ENCODE peak calls at places on chromosomes 1 and 21, in seven cellular contexts. One of them, this sample, is unnamed.

GRCh38 chr1:21638531-21639341 is 30.4 kb downstream of the RAP1GAP start:
- DNase-seq in activated T-cell treated with anti-CD3 and anti-CD28 coated beads, Interleukin-2, amount 50 U/mL, for 4 hours: no peak
- DNase-seq in ureter: peak
- DNase-seq in T-helper 1 cell: no peak
- DNase-seq in right lobe of liver: no peak
- DNase-seq in stimulated activated CD4-positive, alpha-beta T cell treated with anti-CD3 and anti-CD28 coated beads, Interleukin-12 subunit alpha, Interleukin-12 subunit beta, amount 100 ng/mL, for 48 hours: no peak
- DNase-seq in neural crest cell: no peak
- DNase-seq in this sample: no peak

GRCh38 chr21:31576428-31576827 is 83.1 kb upstream of the SOD1 start:
- DNase-seq in activated T-cell treated with anti-CD3 and anti-CD28 coated beads, Interleukin-2, amount 50 U/mL, for 4 hours: no peak
- DNase-seq in ureter: no peak
- DNase-seq in T-helper 1 cell: no peak
- DNase-seq in right lobe of liver: no peak
- DNase-seq in stimulated activated CD4-positive, alpha-beta T cell treated with anti-CD3 and anti-CD28 coated beads, Interleukin-12 subunit alpha, Interleukin-12 subunit beta, amount 100 ng/mL, for 48 hours: no peak
- DNase-seq in neural crest cell: no peak
- DNase-seq in this sample: no peak

GRCh38 chr1:234750922-234751595 is 141.1 kb upstream of the IRF2BP2 start:
- DNase-seq in activated T-cell treated with anti-CD3 and anti-CD28 coated beads, Interleukin-2, amount 50 U/mL, for 4 hours: no peak
- DNase-seq in ureter: no peak
- DNase-seq in T-helper 1 cell: no peak
- DNase-seq in right lobe of liver: no peak
- DNase-seq in stimulated activated CD4-positive, alpha-beta T cell treated with anti-CD3 and anti-CD28 coated beads, Interleukin-12 subunit alpha, Interleukin-12 subunit beta, amount 100 ng/mL, for 48 hours: no peak
- DNase-seq in neural crest cell: no peak
- DNase-seq in this sample: no peak

GRCh38 chr1:21909286-21909759 is 27.8 kb downstream of the HSPG2 start:
- DNase-seq in activated T-cell treated with anti-CD3 and anti-CD28 coated beads, Interleukin-2, amount 50 U/mL, for 4 hours: no peak
- DNase-seq in ureter: no peak
- DNase-seq in T-helper 1 cell: no peak
- DNase-seq in right lobe of liver: no peak
- DNase-seq in stimulated activated CD4-positive, alpha-beta T cell treated with anti-CD3 and anti-CD28 coated beads, Interleukin-12 subunit alpha, Interleukin-12 subunit beta, amount 100 ng/mL, for 48 hours: no peak
- DNase-seq in neural crest cell: no peak
- DNase-seq in this sample: no peak

GRCh38 chr1:230167419-230167852 is 100.4 kb downstream of the GALNT2 start:
- DNase-seq in activated T-cell treated with anti-CD3 and anti-CD28 coated beads, Interleukin-2, amount 50 U/mL, for 4 hours: peak
- DNase-seq in ureter: peak
- DNase-seq in T-helper 1 cell: no peak
- DNase-seq in right lobe of liver: no peak
- DNase-seq in stimulated activated CD4-positive, alpha-beta T cell treated with anti-CD3 and anti-CD28 coated beads, Interleukin-12 subunit alpha, Interleukin-12 subunit beta, amount 100 ng/mL, for 48 hours: peak
- DNase-seq in neural crest cell: no peak
- DNase-seq in this sample: no peak

GRCh38 chr1:211420845-211421454 is 71.0 kb downstream of the RD3 start:
- DNase-seq in activated T-cell treated with anti-CD3 and anti-CD28 coated beads, Interleukin-2, amount 50 U/mL, for 4 hours: no peak
- DNase-seq in ureter: no peak
- DNase-seq in T-helper 1 cell: no peak
- DNase-seq in right lobe of liver: no peak
- DNase-seq in stimulated activated CD4-positive, alpha-beta T cell treated with anti-CD3 and anti-CD28 coated beads, Interleukin-12 subunit alpha, Interleukin-12 subunit beta, amount 100 ng/mL, for 48 hours: no peak
- DNase-seq in neural crest cell: no peak
- DNase-seq in this sample: no peak

GRCh38 chr1:157045251-157046218 is at the start of gene ARHGEF11:
- DNase-seq in activated T-cell treated with anti-CD3 and anti-CD28 coated beads, Interleukin-2, amount 50 U/mL, for 4 hours: no peak
- DNase-seq in ureter: peak
- DNase-seq in T-helper 1 cell: no peak
- DNase-seq in right lobe of liver: peak
- DNase-seq in stimulated activated CD4-positive, alpha-beta T cell treated with anti-CD3 and anti-CD28 coated beads, Interleukin-12 subunit alpha, Interleukin-12 subunit beta, amount 100 ng/mL, for 48 hours: peak
- DNase-seq in neural crest cell: peak
- DNase-seq in this sample: no peak

GRCh38 chr1:153616144-153616884 is at the start of gene S100A14:
- DNase-seq in activated T-cell treated with anti-CD3 and anti-CD28 coated beads, Interleukin-2, amount 50 U/mL, for 4 hours: no peak
- DNase-seq in ureter: peak
- DNase-seq in T-helper 1 cell: no peak
- DNase-seq in right lobe of liver: peak
- DNase-seq in stimulated activated CD4-positive, alpha-beta T cell treated with anti-CD3 and anti-CD28 coated beads, Interleukin-12 subunit alpha, Interleukin-12 subunit beta, amount 100 ng/mL, for 48 hours: no peak
- DNase-seq in neural crest cell: no peak
- DNase-seq in this sample: no peak

GRCh38 chr21:38899277-38899947 is 93.7 kb downstream of the ETS2 start:
- DNase-seq in activated T-cell treated with anti-CD3 and anti-CD28 coated beads, Interleukin-2, amount 50 U/mL, for 4 hours: no peak
- DNase-seq in ureter: no peak
- DNase-seq in T-helper 1 cell: no peak
- DNase-seq in right lobe of liver: no peak
- DNase-seq in stimulated activated CD4-positive, alpha-beta T cell treated with anti-CD3 and anti-CD28 coated beads, Interleukin-12 subunit alpha, Interleukin-12 subunit beta, amount 100 ng/mL, for 48 hours: no peak
- DNase-seq in neural crest cell: no peak
- DNase-seq in this sample: no peak

GRCh38 chr1:15178571-15179484 is 25.3 kb downstream of the TMEM51 start:
- DNase-seq in activated T-cell treated with anti-CD3 and anti-CD28 coated beads, Interleukin-2, amount 50 U/mL, for 4 hours: no peak
- DNase-seq in ureter: no peak
- DNase-seq in T-helper 1 cell: no peak
- DNase-seq in right lobe of liver: no peak
- DNase-seq in stimulated activated CD4-positive, alpha-beta T cell treated with anti-CD3 and anti-CD28 coated beads, Interleukin-12 subunit alpha, Interleukin-12 subunit beta, amount 100 ng/mL, for 48 hours: no peak
- DNase-seq in neural crest cell: no peak
- DNase-seq in this sample: no peak

GRCh38 chr1:244920911-244921310 is 56.6 kb upstream of the HNRNPU start:
- DNase-seq in activated T-cell treated with anti-CD3 and anti-CD28 coated beads, Interleukin-2, amount 50 U/mL, for 4 hours: no peak
- DNase-seq in ureter: no peak
- DNase-seq in T-helper 1 cell: no peak
- DNase-seq in right lobe of liver: no peak
- DNase-seq in stimulated activated CD4-positive, alpha-beta T cell treated with anti-CD3 and anti-CD28 coated beads, Interleukin-12 subunit alpha, Interleukin-12 subunit beta, amount 100 ng/mL, for 48 hours: no peak
- DNase-seq in neural crest cell: no peak
- DNase-seq in this sample: no peak

GRCh38 chr21:36203603-36203889 is 46.9 kb downstream of the DOP1B start:
- DNase-seq in activated T-cell treated with anti-CD3 and anti-CD28 coated beads, Interleukin-2, amount 50 U/mL, for 4 hours: peak
- DNase-seq in ureter: peak
- DNase-seq in T-helper 1 cell: no peak
- DNase-seq in right lobe of liver: no peak
- DNase-seq in stimulated activated CD4-positive, alpha-beta T cell treated with anti-CD3 and anti-CD28 coated beads, Interleukin-12 subunit alpha, Interleukin-12 subunit beta, amount 100 ng/mL, for 48 hours: peak
- DNase-seq in neural crest cell: no peak
- DNase-seq in this sample: no peak